ENCODE peak calls at places on chromosomes 11 and 22, in seven cellular contexts. One of them, this sample, is unnamed.

GRCh38 chr22:22076937-22077703 is 94.5 kb upstream of the TOP3B start:
- DNase-seq in mesenchymal stem cell: no peak
- DNase-seq in HCT116: no peak
- DNase-seq in heart left ventricle: no peak
- DNase-seq in pancreas: no peak
- DNase-seq in CD4-positive, CD25-positive, alpha-beta regulatory T cell: no peak
- DNase-seq in lower lobe of right lung: no peak
- DNase-seq in this sample: no peak

GRCh38 chr22:36397081-36397766 is 9.5 kb upstream of the MYH9 start:
- DNase-seq in HCT116: no peak
- DNase-seq in pancreas: no peak
- DNase-seq in lower lobe of right lung: peak
- DNase-seq in CD4-positive, CD25-positive, alpha-beta regulatory T cell: no peak
- DNase-seq in heart left ventricle: no peak
- DNase-seq in mesenchymal stem cell: peak
- DNase-seq in this sample: no peak

GRCh38 chr11:45102361-45102809 is 44.1 kb upstream of the PRDM11 start:
- DNase-seq in mesenchymal stem cell: peak
- DNase-seq in heart left ventricle: peak
- DNase-seq in CD4-positive, CD25-positive, alpha-beta regulatory T cell: no peak
- DNase-seq in HCT116: no peak
- DNase-seq in lower lobe of right lung: no peak
- DNase-seq in pancreas: no peak
- DNase-seq in this sample: no peak

GRCh38 chr22:28637225-28637624 is 42.4 kb downstream of the TTC28 start:
- DNase-seq in mesenchymal stem cell: no peak
- DNase-seq in HCT116: no peak
- DNase-seq in heart left ventricle: no peak
- DNase-seq in CD4-positive, CD25-positive, alpha-beta regulatory T cell: no peak
- DNase-seq in pancreas: no peak
- DNase-seq in lower lobe of right lung: no peak
- DNase-seq in this sample: no peak

GRCh38 chr11:2846056-2846455 is 39.5 kb downstream of the CDKN1C start:
- DNase-seq in CD4-positive, CD25-positive, alpha-beta regulatory T cell: no peak
- DNase-seq in lower lobe of right lung: no peak
- DNase-seq in mesenchymal stem cell: peak
- DNase-seq in heart left ventricle: no peak
- DNase-seq in pancreas: no peak
- DNase-seq in HCT116: no peak
- DNase-seq in this sample: no peak

GRCh38 chr11:125494987-125495725 is 909 bp downstream of the FEZ1 start:
- DNase-seq in HCT116: no peak
- DNase-seq in pancreas: peak
- DNase-seq in CD4-positive, CD25-positive, alpha-beta regulatory T cell: no peak
- DNase-seq in mesenchymal stem cell: peak
- DNase-seq in lower lobe of right lung: no peak
- DNase-seq in heart left ventricle: peak
- DNase-seq in this sample: peak

GRCh38 chr11:9120659-9121350 is 29.4 kb upstream of the SCUBE2 start:
- DNase-seq in mesenchymal stem cell: no peak
- DNase-seq in HCT116: peak
- DNase-seq in heart left ventricle: no peak
- DNase-seq in CD4-positive, CD25-positive, alpha-beta regulatory T cell: no peak
- DNase-seq in lower lobe of right lung: no peak
- DNase-seq in pancreas: no peak
- DNase-seq in this sample: no peak

GRCh38 chr11:2537896-2538855 is 93.4 kb downstream of the KCNQ1 start:
- DNase-seq in pancreas: no peak
- DNase-seq in heart left ventricle: peak
- DNase-seq in lower lobe of right lung: peak
- DNase-seq in HCT116: no peak
- DNase-seq in mesenchymal stem cell: no peak
- DNase-seq in CD4-positive, CD25-positive, alpha-beta regulatory T cell: no peak
- DNase-seq in this sample: no peak

GRCh38 chr11:30016588-30017363 is at the start of gene KCNA4:
- DNase-seq in heart left ventricle: peak
- DNase-seq in lower lobe of right lung: peak
- DNase-seq in pancreas: peak
- DNase-seq in mesenchymal stem cell: no peak
- DNase-seq in CD4-positive, CD25-positive, alpha-beta regulatory T cell: no peak
- DNase-seq in HCT116: no peak
- DNase-seq in this sample: no peak

GRCh38 chr11:105719073-105719846 is 109.4 kb downstream of the GRIA4 start:
- DNase-seq in HCT116: peak
- DNase-seq in lower lobe of right lung: no peak
- DNase-seq in mesenchymal stem cell: peak
- DNase-seq in heart left ventricle: no peak
- DNase-seq in CD4-positive, CD25-positive, alpha-beta regulatory T cell: no peak
- DNase-seq in pancreas: no peak
- DNase-seq in this sample: no peak

GRCh38 chr11:117037952-117038350 is 60.3 kb downstream of the SIK3 start:
- DNase-seq in mesenchymal stem cell: no peak
- DNase-seq in heart left ventricle: no peak
- DNase-seq in CD4-positive, CD25-positive, alpha-beta regulatory T cell: no peak
- DNase-seq in lower lobe of right lung: no peak
- DNase-seq in pancreas: no peak
- DNase-seq in HCT116: no peak
- DNase-seq in this sample: no peak

GRCh38 chr22:24291538-24292201 is 21.0 kb downstream of the SPECC1L start:
- DNase-seq in heart left ventricle: no peak
- DNase-seq in CD4-positive, CD25-positive, alpha-beta regulatory T cell: no peak
- DNase-seq in lower lobe of right lung: no peak
- DNase-seq in pancreas: no peak
- DNase-seq in HCT116: no peak
- DNase-seq in mesenchymal stem cell: no peak
- DNase-seq in this sample: no peak
- H3K27ac ChIP-seq in heart left ventricle: peak
- H3K27ac ChIP-seq in CD4-positive, CD25-positive, alpha-beta regulatory T cell: no peak
- H3K27ac ChIP-seq in lower lobe of right lung: peak
- H3K27ac ChIP-seq in pancreas: no peak
- H3K27ac ChIP-seq in HCT116: no peak
- H3K27ac ChIP-seq in mesenchymal stem cell: no peak
- H3K27ac ChIP-seq in this sample: no peak

DNA sequence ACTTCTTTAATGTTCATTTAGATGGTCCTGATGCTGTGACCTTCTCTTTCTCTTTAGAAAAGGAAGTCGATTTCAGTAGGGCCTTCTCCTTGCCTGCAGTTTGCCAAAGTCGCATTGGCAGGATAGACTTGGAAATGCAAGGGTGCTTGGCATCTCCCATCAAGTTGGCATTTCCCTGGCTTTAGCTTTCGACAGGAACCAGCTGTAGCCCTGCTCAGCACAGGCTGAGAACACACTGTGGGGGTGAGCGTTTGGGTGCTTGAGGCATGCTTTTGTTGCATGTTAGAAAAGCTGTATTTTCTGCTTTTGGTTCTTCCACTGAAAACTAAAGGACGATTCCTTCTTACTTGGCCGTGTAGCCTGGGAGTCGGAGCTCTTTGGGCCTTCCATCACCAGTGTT is 37.7 kb downstream of the LDLRAD3 start:
- DNase-seq in lower lobe of right lung: no peak
- DNase-seq in HCT116: no peak
- DNase-seq in heart left ventricle: no peak
- DNase-seq in mesenchymal stem cell: no peak
- DNase-seq in CD4-positive, CD25-positive, alpha-beta regulatory T cell: no peak
- DNase-seq in pancreas: no peak
- DNase-seq in this sample: peak
- H3K27ac ChIP-seq in lower lobe of right lung: no peak
- H3K27ac ChIP-seq in HCT116: no peak
- H3K27ac ChIP-seq in heart left ventricle: peak
- H3K27ac ChIP-seq in mesenchymal stem cell: no peak
- H3K27ac ChIP-seq in CD4-positive, CD25-positive, alpha-beta regulatory T cell: no peak
- H3K27ac ChIP-seq in pancreas: no peak
- H3K27ac ChIP-seq in this sample: no peak

DNA sequence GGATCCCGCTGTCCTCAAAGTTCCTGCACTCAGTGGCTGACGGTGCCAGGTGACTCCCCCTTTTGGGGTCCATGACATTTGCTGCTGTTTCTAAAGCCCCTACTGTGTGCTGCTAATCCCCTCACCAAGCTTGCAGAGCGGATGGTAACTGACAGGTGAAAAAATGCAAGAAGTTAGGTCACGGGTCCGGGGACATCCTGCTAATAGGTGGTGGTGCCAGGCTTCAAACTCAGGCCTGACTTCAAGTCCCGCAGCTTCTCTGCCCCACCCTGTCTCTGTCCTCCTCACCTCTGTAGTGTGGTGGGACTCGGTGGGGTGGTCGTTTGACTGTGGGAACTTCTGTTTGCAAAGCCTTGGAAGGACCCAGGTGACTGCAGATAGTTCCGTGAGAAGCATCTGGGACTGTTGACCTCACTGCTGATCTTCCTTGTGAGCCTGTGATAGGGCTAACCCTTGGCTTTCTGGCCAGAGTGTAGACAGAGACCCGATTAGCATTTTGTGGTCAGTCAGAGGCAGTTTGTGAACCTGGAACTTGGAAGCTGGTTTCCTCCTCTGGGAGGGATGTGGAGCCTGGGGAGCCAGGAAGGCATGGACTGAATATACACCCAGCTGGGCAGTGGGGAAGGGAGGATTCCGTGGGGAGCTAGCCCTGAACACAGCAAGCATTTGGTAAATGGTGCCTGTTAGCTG is 115.4 kb upstream of the OR4B1 start:
- DNase-seq in pancreas: no peak
- DNase-seq in HCT116: no peak
- DNase-seq in CD4-positive, CD25-positive, alpha-beta regulatory T cell: no peak
- DNase-seq in lower lobe of right lung: no peak
- DNase-seq in mesenchymal stem cell: no peak
- DNase-seq in heart left ventricle: no peak
- DNase-seq in this sample: no peak
- H3K27ac ChIP-seq in pancreas: peak
- H3K27ac ChIP-seq in HCT116: no peak
- H3K27ac ChIP-seq in CD4-positive, CD25-positive, alpha-beta regulatory T cell: no peak
- H3K27ac ChIP-seq in lower lobe of right lung: no peak
- H3K27ac ChIP-seq in mesenchymal stem cell: no peak
- H3K27ac ChIP-seq in heart left ventricle: no peak
- H3K27ac ChIP-seq in this sample: no peak

GRCh38 chr11:73518195-73518594 is 79.7 kb downstream of the FAM168A start:
- DNase-seq in HCT116: no peak
- DNase-seq in lower lobe of right lung: no peak
- DNase-seq in pancreas: no peak
- DNase-seq in heart left ventricle: no peak
- DNase-seq in mesenchymal stem cell: no peak
- DNase-seq in CD4-positive, CD25-positive, alpha-beta regulatory T cell: no peak
- DNase-seq in this sample: no peak

GRCh38 chr11:73521621-73522020 is 76.3 kb downstream of the FAM168A start:
- DNase-seq in heart left ventricle: no peak
- DNase-seq in pancreas: no peak
- DNase-seq in lower lobe of right lung: no peak
- DNase-seq in HCT116: peak
- DNase-seq in CD4-positive, CD25-positive, alpha-beta regulatory T cell: no peak
- DNase-seq in mesenchymal stem cell: peak
- DNase-seq in this sample: no peak

GRCh38 chr11:73516080-73516479 is 81.8 kb downstream of the FAM168A start:
- DNase-seq in mesenchymal stem cell: no peak
- DNase-seq in lower lobe of right lung: no peak
- DNase-seq in HCT116: no peak
- DNase-seq in heart left ventricle: no peak
- DNase-seq in pancreas: no peak
- DNase-seq in CD4-positive, CD25-positive, alpha-beta regulatory T cell: no peak
- DNase-seq in this sample: no peak

GRCh38 chr11:73520358-73521061 is 77.4 kb downstream of the FAM168A start:
- DNase-seq in lower lobe of right lung: no peak
- DNase-seq in CD4-positive, CD25-positive, alpha-beta regulatory T cell: no peak
- DNase-seq in heart left ventricle: no peak
- DNase-seq in pancreas: no peak
- DNase-seq in mesenchymal stem cell: no peak
- DNase-seq in HCT116: no peak
- DNase-seq in this sample: no peak

GRCh38 chr11:73519266-73519665 is 78.6 kb downstream of the FAM168A start:
- DNase-seq in HCT116: no peak
- DNase-seq in CD4-positive, CD25-positive, alpha-beta regulatory T cell: no peak
- DNase-seq in lower lobe of right lung: no peak
- DNase-seq in heart left ventricle: no peak
- DNase-seq in pancreas: no peak
- DNase-seq in mesenchymal stem cell: no peak
- DNase-seq in this sample: no peak
- H3K27ac ChIP-seq in HCT116: no peak
- H3K27ac ChIP-seq in CD4-positive, CD25-positive, alpha-beta regulatory T cell: no peak
- H3K27ac ChIP-seq in lower lobe of right lung: no peak
- H3K27ac ChIP-seq in heart left ventricle: no peak
- H3K27ac ChIP-seq in pancreas: no peak
- H3K27ac ChIP-seq in mesenchymal stem cell: no peak
- H3K27ac ChIP-seq in this sample: no peak